ENCODE peak calls at places on chromosomes 7 and 10, in nine cellular contexts. D, Q, B, E, L, Y, U, F and V are unnamed samples.

GRCh38 chr7:151404216-151405011 is 5.4 kb downstream of the WDR86 start:
- DNase-seq in D (peak; percentile 68), U (peak; percentile 51), L (peak; percentile 72), Y (peak; percentile 66), Q (no peak), F (peak; percentile 46), E (peak; percentile 22), B (no peak), V (peak; percentile 12)

GRCh38 chr10:114157912-114158311 is 16.1 kb downstream of the CCDC186 start:
- DNase-seq in U (no peak), B (no peak), D (no peak), Y (no peak), L (no peak), Q (no peak), F (no peak), E (no peak), V (no peak)

GRCh38 chr10:11687779-11688447 is 54.3 kb upstream of the ECHDC3 start:
- DNase-seq in L (no peak), Y (peak; percentile 90), U (no peak), E (peak; percentile 11), B (no peak), D (no peak), Q (no peak), F (no peak), V (no peak)

GRCh38 chr10:70271996-70272924 is 11.5 kb downstream of the NPFFR1 start:
- DNase-seq in L (peak; percentile 40), D (peak; percentile 73), F (peak; percentile 64), Y (no peak), Q (no peak), B (no peak), E (no peak), U (no peak), V (no peak)

GRCh38 chr7:111012152-111012551 is 78.8 kb upstream of the LRRN3 start:
- DNase-seq in Q (no peak), L (peak; percentile 68), E (peak; percentile 9), F (no peak), B (no peak), D (no peak), Y (peak; percentile 16), U (no peak), V (no peak)

GRCh38 chr10:106424076-106424475 is 740.4 kb downstream of the SORCS1 start:
- DNase-seq in D (no peak), B (no peak), L (peak; percentile 89), U (no peak), E (peak; percentile 15), Y (peak; percentile 73), Q (no peak), F (no peak), V (no peak)

GRCh38 chr7:96901822-96902412 is 103.4 kb upstream of the DLX6 start:
- DNase-seq in D (no peak), U (no peak), B (no peak), Y (no peak), E (no peak), L (no peak), F (no peak), Q (no peak), V (no peak)

GRCh38 chr10:23391817-23392216 is 47.1 kb upstream of the OTUD1 start:
- DNase-seq in Y (no peak), F (no peak), Q (no peak), E (no peak), B (no peak), L (no peak), D (no peak), U (no peak), V (no peak)

GRCh38 chr10:132536241-132536963 is 1.2 kb upstream of the INPP5A start:
- DNase-seq in Y (no peak), F (no peak), U (no peak), D (no peak), E (no peak), Q (no peak), L (no peak), B (no peak), V (no peak)

GRCh38 chr7:55965805-55966421 is 1.5 kb downstream of the NIPSNAP2 start:
- DNase-seq in U (peak; percentile 11), Y (no peak), E (no peak), B (no peak), Q (no peak), D (no peak), L (peak; percentile 79), F (no peak), V (no peak)

GRCh38 chr7:44182827-44183226 is 6.4 kb downstream of the GCK start:
- DNase-seq in D (no peak), E (no peak), Q (no peak), U (no peak), Y (no peak), L (no peak), B (no peak), F (no peak), V (no peak)

GRCh38 chr7:102275123-102275703 is 11.5 kb upstream of the SH2B2 start:
- DNase-seq in Q (no peak), U (no peak), E (no peak), Y (no peak), L (no peak), F (no peak), D (no peak), B (no peak), V (no peak)

GRCh38 chr10:73840403-73841301 is 29.3 kb upstream of the NDST2 start:
- DNase-seq in E (no peak), L (no peak), Y (no peak), D (no peak), U (no peak), Q (no peak), F (no peak), B (no peak), V (no peak)

GRCh38 chr7:82444220-82445049 is 858 bp upstream of the CACNA2D1 start:
- DNase-seq in Y (no peak), F (no peak), L (no peak), E (peak; percentile 28), Q (no peak), U (no peak), B (no peak), D (no peak), V (no peak)

GRCh38 chr7:109963741-109964140 is 1127.2 kb upstream of the LRRN3 start:
- DNase-seq in Q (no peak), L (no peak), Y (peak; percentile 9), F (no peak), E (no peak), D (no peak), B (no peak), U (no peak), V (no peak)

GRCh38 chr7:40527723-40528122 is 392.9 kb downstream of the SUGCT start:
- DNase-seq in F (no peak), D (no peak), B (no peak), E (no peak), Y (no peak), L (no peak), U (no peak), Q (no peak), V (no peak)

GRCh38 chr7:75727881-75728592 is 10.7 kb downstream of the HIP1 start:
- DNase-seq in F (no peak), B (peak; percentile 89), Y (peak; percentile 75), D (no peak), L (peak; percentile 31), U (peak; percentile 80), E (peak; percentile 76), Q (no peak), V (peak; percentile 33)

GRCh38 chr7:136687693-136688322 is 180.6 kb upstream of the CHRM2 start:
- DNase-seq in Q (no peak), E (peak; percentile 10), F (peak; percentile 15), B (no peak), U (peak; percentile 26), Y (peak; percentile 58), D (no peak), L (peak; percentile 49), V (no peak)

GRCh38 chr10:70956029-70956759 is 67.8 kb upstream of the PCBD1 start:
- DNase-seq in F (no peak), Y (peak; percentile 4), L (no peak), Q (no peak), U (no peak), E (no peak), D (no peak), B (no peak), V (no peak)

GRCh38 chr7:132755538-132756481 is 179.5 kb upstream of the PLXNA4 start:
- DNase-seq in E (no peak), L (peak; percentile 25), D (no peak), Q (no peak), Y (no peak), U (peak; percentile 72), B (no peak), F (no peak), V (no peak)

GRCh38 chr10:35495521-35496238 is 109.5 kb upstream of the GJD4 start:
- DNase-seq in Q (peak; percentile 5), Y (no peak), L (peak; percentile 32), U (no peak), B (no peak), F (no peak), E (peak; percentile 53), D (no peak), V (no peak)

GRCh38 chr10:66180651-66181318 is 745.1 kb upstream of the LRRTM3 start:
- DNase-seq in B (no peak), E (peak; percentile 75), Y (peak; percentile 83), F (peak; percentile 54), L (peak; percentile 64), D (no peak), Q (peak; percentile 8), U (peak; percentile 71), V (no peak)

GRCh38 chr7:148791506-148791905 is 92.6 kb downstream of the EZH2 start:
- DNase-seq in F (no peak), D (no peak), U (no peak), L (no peak), E (peak; percentile 73), Q (no peak), Y (no peak), B (no peak), V (no peak)

GRCh38 chr10:43236176-43236850 is 30.6 kb downstream of the RASGEF1A start:
- DNase-seq in L (no peak), E (no peak), Y (no peak), U (no peak), B (no peak), F (no peak), Q (no peak), D (peak; percentile 48), V (no peak)

GRCh38 chr7:36082910-36083309 is 70.1 kb upstream of the EEPD1 start:
- DNase-seq in L (no peak), Q (no peak), D (no peak), E (no peak), B (no peak), Y (no peak), F (no peak), U (no peak), V (no peak)

GRCh38 chr10:120493411-120494312 is 36.6 kb downstream of the PLPP4 start:
- DNase-seq in Y (no peak), D (peak; percentile 36), L (no peak), U (no peak), Q (no peak), F (no peak), B (no peak), E (no peak), V (no peak)

GRCh38 chr7:149869867-149870266 is 3.9 kb upstream of the ATP6V0E2 start:
- DNase-seq in Y (no peak), E (no peak), Q (no peak), D (no peak), F (no peak), L (no peak), U (no peak), B (peak; percentile 65), V (peak; percentile 29)

GRCh38 chr10:119667562-119668328 is 16.6 kb downstream of the BAG3 start:
- DNase-seq in D (peak; percentile 89), F (peak; percentile 48), Y (peak; percentile 98), E (peak; percentile 97), U (peak; percentile 97), L (peak; percentile 99), B (no peak), Q (no peak), V (no peak)

GRCh38 chr10:101552445-101552844 is 35.6 kb downstream of the POLL start:
- DNase-seq in L (no peak), D (no peak), U (no peak), B (no peak), F (no peak), Y (no peak), E (no peak), Q (no peak), V (no peak)

GRCh38 chr7:102270176-102270887 is 16.3 kb upstream of the SH2B2 start:
- DNase-seq in L (no peak), Q (no peak), U (no peak), D (no peak), F (no peak), E (no peak), Y (no peak), B (no peak), V (no peak)

GRCh38 chr10:58544135-58544534 is 31.5 kb downstream of the BICC1 start:
- DNase-seq in Q (no peak), B (no peak), Y (no peak), L (no peak), F (no peak), E (no peak), D (no peak), U (peak; percentile 10), V (no peak)